ENCODE peak calls at places on chromosomes 2 and 18, in six cellular contexts. Y is stimulated activated CD4-positive, alpha-beta T cell treated with anti-CD3 and anti-CD28 coated beads, Interleukin-2, amount 100 ng/mL, for 48 hours; T is mammary epithelial cell; L is mesothelial cell of epicardium; I is effector memory CD8-positive, alpha-beta T cell; O is non-pigmented ciliary epithelial cell. X is an unnamed sample.

GRCh38 chr2:18267501-18267900 is 293.0 kb downstream of the RDH14 start:
- DNase-seq in Y (no peak), T (no peak), L (no peak), I (no peak), O (no peak), X (no peak)

GRCh38 chr2:203743441-203743932 is 37.0 kb downstream of the CD28 start:
- DNase-seq in Y (no peak), T (peak; percentile 33), L (no peak), I (no peak), O (no peak), X (peak; percentile 89)

GRCh38 chr18:79455261-79455660 is 59.5 kb downstream of the NFATC1 start:
- DNase-seq in Y (no peak), T (no peak), L (no peak), I (no peak), O (no peak), X (no peak)

GRCh38 chr2:43129676-43130547 is 96.5 kb downstream of the ZFP36L2 start:
- DNase-seq in Y (no peak), T (no peak), L (no peak), I (peak; percentile 43), O (no peak), X (no peak)

GRCh38 chr2:178377046-178377445 is 73.9 kb downstream of the PRKRA start:
- DNase-seq in Y (no peak), T (no peak), L (no peak), I (no peak), O (no peak), X (no peak)

GRCh38 chr2:61658841-61659780 is 121.0 kb upstream of the XPO1 start:
- DNase-seq in Y (no peak), T (peak; percentile 21), L (no peak), I (no peak), O (no peak), X (peak; percentile 58)

GRCh38 chr18:26685438-26686173 is 137.3 kb upstream of the KCTD1 start:
- DNase-seq in Y (no peak), T (no peak), L (no peak), I (no peak), O (no peak), X (no peak)

GRCh38 chr2:170396799-170397459 is 219.0 kb downstream of the MYO3B start:
- DNase-seq in Y (no peak), T (no peak), L (no peak), I (no peak), O (no peak), X (no peak)